ENCODE peak calls at places on chromosomes 7 and 10, in five cellular contexts. One of them, this sample, is unnamed.

GRCh38 chr7:41232086-41232485 is 470.8 kb downstream of the INHBA start:
- DNase-seq in breast epithelium: no peak
- DNase-seq in tibial nerve: no peak
- DNase-seq in lower leg skin: no peak
- DNase-seq in adrenal gland: no peak
- DNase-seq in this sample: no peak

GRCh38 chr7:47226688-47227087 is 355.2 kb downstream of the TNS3 start:
- DNase-seq in tibial nerve: no peak
- DNase-seq in adrenal gland: no peak
- DNase-seq in lower leg skin: peak; percentile 58
- DNase-seq in breast epithelium: no peak
- DNase-seq in this sample: no peak

GRCh38 chr10:116748041-116748440 is 5.7 kb upstream of the HSPA12A start:
- DNase-seq in tibial nerve: no peak
- DNase-seq in adrenal gland: peak; percentile 59
- DNase-seq in lower leg skin: no peak
- DNase-seq in breast epithelium: no peak
- DNase-seq in this sample: no peak

GRCh38 chr10:123156091-123156490 is 1.9 kb downstream of the BUB3 start:
- DNase-seq in adrenal gland: no peak
- DNase-seq in lower leg skin: no peak
- DNase-seq in breast epithelium: no peak
- DNase-seq in tibial nerve: no peak
- DNase-seq in this sample: no peak

GRCh38 chr10:96369890-96370574 is 11.2 kb upstream of the OPALIN start:
- DNase-seq in tibial nerve: no peak
- DNase-seq in breast epithelium: no peak
- DNase-seq in lower leg skin: peak; percentile 80
- DNase-seq in adrenal gland: no peak
- DNase-seq in this sample: no peak

GRCh38 chr10:29730969-29731368 is 96.2 kb upstream of the SVIL start:
- DNase-seq in breast epithelium: no peak
- DNase-seq in adrenal gland: no peak
- DNase-seq in lower leg skin: no peak
- DNase-seq in tibial nerve: no peak
- DNase-seq in this sample: no peak

GRCh38 chr7:132904209-132904608 is 177.7 kb downstream of the CHCHD3 start:
- DNase-seq in tibial nerve: no peak
- DNase-seq in adrenal gland: no peak
- DNase-seq in breast epithelium: no peak
- DNase-seq in lower leg skin: no peak
- DNase-seq in this sample: no peak

GRCh38 chr10:96306516-96306915 is 2.3 kb downstream of the DNTT start:
- DNase-seq in breast epithelium: no peak
- DNase-seq in adrenal gland: peak; percentile 55
- DNase-seq in lower leg skin: peak; percentile 85
- DNase-seq in tibial nerve: peak; percentile 39
- DNase-seq in this sample: no peak

GRCh38 chr7:25813381-25813780 is 338.6 kb upstream of the NFE2L3 start:
- DNase-seq in breast epithelium: no peak
- DNase-seq in tibial nerve: no peak
- DNase-seq in lower leg skin: no peak
- DNase-seq in adrenal gland: no peak
- DNase-seq in this sample: no peak

GRCh38 chr10:96573036-96573435 is 13.8 kb downstream of the TM9SF3 start:
- DNase-seq in lower leg skin: no peak
- DNase-seq in adrenal gland: no peak
- DNase-seq in breast epithelium: no peak
- DNase-seq in tibial nerve: no peak
- DNase-seq in this sample: no peak

GRCh38 chr7:109479388-109479787 is 909.7 kb downstream of the DNAJB9 start:
- DNase-seq in adrenal gland: no peak
- DNase-seq in breast epithelium: no peak
- DNase-seq in lower leg skin: no peak
- DNase-seq in tibial nerve: no peak
- DNase-seq in this sample: no peak

GRCh38 chr10:124917939-124918830 is 23.7 kb upstream of the ZRANB1 start:
- DNase-seq in tibial nerve: peak; percentile 7
- DNase-seq in breast epithelium: no peak
- DNase-seq in adrenal gland: no peak
- DNase-seq in lower leg skin: no peak
- DNase-seq in this sample: no peak

GRCh38 chr7:54841772-54842707 is 83.0 kb upstream of the SEC61G start:
- DNase-seq in tibial nerve: no peak
- DNase-seq in lower leg skin: no peak
- DNase-seq in adrenal gland: peak; percentile 33
- DNase-seq in breast epithelium: no peak
- DNase-seq in this sample: no peak

GRCh38 chr10:43931308-43931930 is 282.7 kb upstream of the ZNF32 start:
- DNase-seq in tibial nerve: no peak
- DNase-seq in adrenal gland: no peak
- DNase-seq in lower leg skin: no peak
- DNase-seq in breast epithelium: no peak
- DNase-seq in this sample: no peak

GRCh38 chr7:158812684-158813083 is 16.6 kb downstream of the ESYT2 start:
- DNase-seq in adrenal gland: no peak
- DNase-seq in tibial nerve: no peak
- DNase-seq in breast epithelium: no peak
- DNase-seq in lower leg skin: no peak
- DNase-seq in this sample: no peak

GRCh38 chr7:99514050-99514449 is 9.6 kb downstream of the ZKSCAN5 start:
- DNase-seq in lower leg skin: no peak
- DNase-seq in adrenal gland: no peak
- DNase-seq in tibial nerve: no peak
- DNase-seq in breast epithelium: no peak
- DNase-seq in this sample: no peak

GRCh38 chr10:69876286-69876685 is 74.6 kb downstream of the COL13A1 start:
- DNase-seq in tibial nerve: no peak
- DNase-seq in breast epithelium: no peak
- DNase-seq in lower leg skin: no peak
- DNase-seq in adrenal gland: no peak
- DNase-seq in this sample: no peak

GRCh38 chr7:17560516-17560915 is 262.1 kb downstream of the AHR start:
- DNase-seq in adrenal gland: peak; percentile 4
- DNase-seq in breast epithelium: peak; percentile 24
- DNase-seq in lower leg skin: no peak
- DNase-seq in tibial nerve: no peak
- DNase-seq in this sample: no peak

GRCh38 chr10:79206300-79207095 is 137.7 kb downstream of the ZMIZ1 start:
- DNase-seq in tibial nerve: no peak
- DNase-seq in lower leg skin: no peak
- DNase-seq in breast epithelium: no peak
- DNase-seq in adrenal gland: no peak
- DNase-seq in this sample: no peak

GRCh38 chr7:27419581-27420177 is 177.1 kb downstream of the EVX1 start:
- DNase-seq in lower leg skin: no peak
- DNase-seq in adrenal gland: no peak
- DNase-seq in breast epithelium: no peak
- DNase-seq in tibial nerve: no peak
- DNase-seq in this sample: no peak

GRCh38 chr7:93530701-93531100 is 43.8 kb downstream of the CALCR start:
- DNase-seq in breast epithelium: no peak
- DNase-seq in tibial nerve: no peak
- DNase-seq in adrenal gland: no peak
- DNase-seq in lower leg skin: no peak
- DNase-seq in this sample: no peak

GRCh38 chr10:101229275-101230184 is at the start of gene LBX1:
- DNase-seq in breast epithelium: no peak
- DNase-seq in lower leg skin: no peak
- DNase-seq in tibial nerve: no peak
- DNase-seq in adrenal gland: no peak
- DNase-seq in this sample: no peak

GRCh38 chr10:79376751-79377556 is 29.7 kb downstream of the PPIF start:
- DNase-seq in lower leg skin: peak; percentile 79
- DNase-seq in breast epithelium: no peak
- DNase-seq in adrenal gland: no peak
- DNase-seq in tibial nerve: no peak
- DNase-seq in this sample: no peak

GRCh38 chr10:6579904-6580278 is at the start of gene PRKCQ:
- DNase-seq in breast epithelium: no peak
- DNase-seq in adrenal gland: peak; percentile 16
- DNase-seq in tibial nerve: no peak
- DNase-seq in lower leg skin: peak; percentile 84
- DNase-seq in this sample: peak; percentile 6

GRCh38 chr10:117240730-117241529 is at the start of gene SLC18A2:
- DNase-seq in tibial nerve: no peak
- DNase-seq in adrenal gland: no peak
- DNase-seq in breast epithelium: no peak
- DNase-seq in lower leg skin: no peak
- DNase-seq in this sample: no peak

GRCh38 chr10:76382381-76382851 is 951.0 kb downstream of the LRMDA start:
- DNase-seq in lower leg skin: no peak
- DNase-seq in adrenal gland: no peak
- DNase-seq in tibial nerve: no peak
- DNase-seq in breast epithelium: no peak
- DNase-seq in this sample: no peak

GRCh38 chr7:106848851-106849442 is 16.1 kb upstream of the PIK3CG start:
- DNase-seq in breast epithelium: no peak
- DNase-seq in tibial nerve: no peak
- DNase-seq in lower leg skin: no peak
- DNase-seq in adrenal gland: no peak
- DNase-seq in this sample: no peak

GRCh38 chr10:122301055-122301810 is 30.1 kb downstream of the BTBD16 start:
- DNase-seq in adrenal gland: peak; percentile 19
- DNase-seq in breast epithelium: no peak
- DNase-seq in tibial nerve: peak; percentile 33
- DNase-seq in lower leg skin: peak; percentile 43
- DNase-seq in this sample: no peak

GRCh38 chr10:60955321-60955720 is 11.3 kb upstream of the RHOBTB1 start:
- DNase-seq in tibial nerve: no peak
- DNase-seq in breast epithelium: no peak
- DNase-seq in lower leg skin: no peak
- DNase-seq in adrenal gland: no peak
- DNase-seq in this sample: no peak

GRCh38 chr7:143003393-143004051 is 23.4 kb downstream of the OR9A2 start:
- DNase-seq in tibial nerve: no peak
- DNase-seq in lower leg skin: no peak
- DNase-seq in adrenal gland: peak; percentile 19
- DNase-seq in breast epithelium: no peak
- DNase-seq in this sample: peak; percentile 19

GRCh38 chr7:135160098-135160857 is 10.2 kb downstream of the CYREN start:
- DNase-seq in adrenal gland: peak; percentile 46
- DNase-seq in breast epithelium: no peak
- DNase-seq in lower leg skin: no peak
- DNase-seq in tibial nerve: no peak
- DNase-seq in this sample: no peak

GRCh38 chr7:157347217-157347904 is 10.6 kb downstream of the DNAJB6 start:
- DNase-seq in tibial nerve: peak; percentile 58
- DNase-seq in lower leg skin: peak; percentile 89
- DNase-seq in breast epithelium: peak; percentile 45
- DNase-seq in adrenal gland: peak; percentile 68
- DNase-seq in this sample: no peak
- TF ChIP-seq POLR2A in tibial nerve: no peak
- TF ChIP-seq POLR2A in lower leg skin: no peak
- TF ChIP-seq POLR2A in breast epithelium: no peak
- TF ChIP-seq POLR2A in adrenal gland: no peak
- TF ChIP-seq POLR2A in this sample: no peak

DNA sequence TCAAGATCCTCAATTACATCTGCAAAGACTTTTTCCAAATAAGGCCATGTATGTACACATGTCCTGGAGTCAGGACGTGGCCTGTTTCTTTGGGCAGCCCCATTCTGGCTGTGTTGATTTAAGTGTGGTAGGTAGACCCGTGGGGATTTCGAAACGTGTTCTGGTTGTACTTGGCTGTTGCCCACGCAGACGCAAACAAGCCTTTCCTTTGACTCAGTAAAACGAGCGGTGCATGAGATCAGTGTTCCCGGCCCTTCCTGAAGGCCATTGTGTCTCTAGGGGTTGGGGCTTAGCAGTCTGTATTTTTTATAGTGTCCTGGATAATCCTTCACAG is 64.8 kb upstream of the DNAJB6 start:
- DNase-seq in adrenal gland: peak; percentile 90
- DNase-seq in tibial nerve: peak; percentile 88
- DNase-seq in lower leg skin: peak; percentile 90
- DNase-seq in breast epithelium: peak; percentile 86
- DNase-seq in this sample: no peak
- TF ChIP-seq POLR2A in adrenal gland: peak; percentile 15
- TF ChIP-seq POLR2A in tibial nerve: no peak
- TF ChIP-seq POLR2A in lower leg skin: no peak
- TF ChIP-seq POLR2A in breast epithelium: no peak
- TF ChIP-seq POLR2A in this sample: no peak

DNA sequence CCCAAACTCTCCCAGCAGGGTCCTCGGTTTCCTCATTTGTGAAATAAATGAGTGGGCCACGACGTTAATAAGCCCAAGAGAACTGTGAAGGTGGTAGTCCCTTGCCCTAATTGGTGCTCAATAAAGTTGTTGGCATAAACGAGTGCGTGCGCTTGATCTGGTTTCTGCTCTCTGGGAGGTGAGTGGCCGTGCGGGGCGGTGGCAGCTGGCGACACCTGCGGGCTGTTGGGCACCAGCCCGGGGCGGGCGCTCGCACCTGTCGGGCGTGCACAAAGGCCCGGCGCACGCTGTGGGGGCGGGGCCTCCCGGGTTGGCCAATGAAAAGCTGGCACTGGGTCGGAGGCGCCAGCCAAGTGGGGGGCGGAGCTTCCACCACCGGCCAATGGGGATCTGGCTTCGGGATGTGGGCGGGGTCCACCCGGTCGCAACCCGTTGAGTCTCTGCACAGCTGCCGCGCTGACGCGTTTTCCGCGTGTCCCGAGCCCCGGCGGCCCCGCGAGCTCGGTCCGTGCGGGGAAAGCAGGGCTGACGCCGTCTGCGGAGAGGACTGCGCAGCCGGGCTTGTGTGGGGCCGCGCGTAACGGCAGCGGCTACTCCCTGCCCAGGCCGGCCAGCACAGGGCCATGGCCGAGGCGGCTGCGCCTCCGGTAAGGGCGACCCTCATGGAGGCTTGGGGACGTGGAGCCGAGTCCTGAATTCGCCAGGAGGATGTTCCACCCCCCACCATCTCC is 23.0 kb downstream of the ZNF783 start:
- DNase-seq in lower leg skin: peak; percentile 98
- DNase-seq in breast epithelium: peak; percentile 92
- DNase-seq in adrenal gland: peak; percentile 97
- DNase-seq in tibial nerve: peak; percentile 86
- DNase-seq in this sample: peak; percentile 98
- TF ChIP-seq POLR2A in lower leg skin: no peak
- TF ChIP-seq POLR2A in breast epithelium: no peak
- TF ChIP-seq POLR2A in adrenal gland: peak; percentile 29
- TF ChIP-seq POLR2A in tibial nerve: peak; percentile 26
- TF ChIP-seq POLR2A in this sample: peak; percentile 63

GRCh38 chr10:89341136-89341535 is 13.3 kb downstream of the IFIT3 start:
- DNase-seq in tibial nerve: no peak
- DNase-seq in lower leg skin: no peak
- DNase-seq in adrenal gland: no peak
- DNase-seq in breast epithelium: no peak
- DNase-seq in this sample: no peak

GRCh38 chr10:89346264-89346971 is 18.6 kb downstream of the IFIT3 start:
- DNase-seq in breast epithelium: no peak
- DNase-seq in tibial nerve: peak; percentile 41
- DNase-seq in adrenal gland: peak; percentile 35
- DNase-seq in lower leg skin: no peak
- DNase-seq in this sample: no peak

GRCh38 chr10:89339860-89340259 is 12.1 kb downstream of the IFIT3 start:
- DNase-seq in lower leg skin: no peak
- DNase-seq in breast epithelium: no peak
- DNase-seq in adrenal gland: no peak
- DNase-seq in tibial nerve: no peak
- DNase-seq in this sample: no peak

GRCh38 chr10:89338717-89339116 is 10.9 kb downstream of the IFIT3 start:
- DNase-seq in adrenal gland: no peak
- DNase-seq in tibial nerve: no peak
- DNase-seq in breast epithelium: no peak
- DNase-seq in lower leg skin: no peak
- DNase-seq in this sample: no peak

GRCh38 chr10:89342219-89342966 is 14.6 kb downstream of the IFIT3 start:
- DNase-seq in breast epithelium: peak; percentile 32
- DNase-seq in tibial nerve: peak; percentile 83
- DNase-seq in adrenal gland: peak; percentile 94
- DNase-seq in lower leg skin: peak; percentile 93
- DNase-seq in this sample: no peak
- TF ChIP-seq POLR2A in breast epithelium: no peak
- TF ChIP-seq POLR2A in tibial nerve: no peak
- TF ChIP-seq POLR2A in adrenal gland: no peak
- TF ChIP-seq POLR2A in lower leg skin: no peak
- TF ChIP-seq POLR2A in this sample: peak; percentile 43